ENCODE peak calls at places on chromosome 11, in seven cellular contexts. D, Q, S, P, R, T and B are unnamed samples.
A peak's percentile ranks its signal among the peaks of the same experiment; 100 is the strongest.

GRCh38 chr11:96061094-96061493 is 137.2 kb upstream of the MTMR2 start:
- DNase-seq in P (no peak), D (no peak), S (no peak), Q (no peak), R (no peak), T (no peak), B (no peak)

GRCh38 chr11:61057615-61058014 is 44.7 kb upstream of the CD5 start:
- DNase-seq in T (no peak), D (no peak), Q (no peak), S (no peak), R (no peak), P (no peak), B (no peak)

GRCh38 chr11:72821221-72821919 is 7.2 kb downstream of the ATG16L2 start:
- DNase-seq in Q (no peak), T (no peak), S (no peak), R (no peak), P (peak; percentile 72), D (no peak), B (no peak)

GRCh38 chr11:121482231-121483129 is 29.7 kb upstream of the SORL1-AS1 start:
- DNase-seq in R (no peak), P (no peak), T (peak; percentile 61), Q (no peak), S (no peak), D (peak; percentile 37), B (no peak)

GRCh38 chr11:74970852-74971395 is 17.8 kb upstream of the NEU3 start:
- DNase-seq in Q (no peak), R (no peak), D (no peak), P (no peak), T (no peak), S (no peak), B (no peak)

GRCh38 chr11:94424011-94424410 is 22.8 kb upstream of the GPR83 start:
- DNase-seq in R (no peak), P (no peak), T (no peak), S (no peak), Q (no peak), D (no peak), B (no peak)

GRCh38 chr11:57205046-57205671 is 23.4 kb downstream of the LRRC55 start:
- DNase-seq in D (no peak), T (no peak), Q (peak; percentile 10), P (no peak), S (no peak), R (peak; percentile 14), B (no peak)

GRCh38 chr11:122663764-122664163 is 8.2 kb downstream of the UBASH3B start:
- DNase-seq in D (no peak), P (no peak), R (no peak), T (no peak), S (no peak), Q (no peak), B (no peak)

GRCh38 chr11:47946682-47947575 is 33.4 kb upstream of the PTPRJ start:
- DNase-seq in Q (peak; percentile 98), R (peak; percentile 89), P (peak; percentile 76), T (no peak), D (peak; percentile 17), S (peak; percentile 94), B (peak; percentile 95)

GRCh38 chr11:65297026-65297667 is 17.5 kb upstream of the CDC42EP2 start:
- DNase-seq in R (no peak), Q (no peak), D (no peak), S (no peak), P (no peak), T (no peak), B (no peak)

GRCh38 chr11:128726464-128727139 is 32.7 kb downstream of the FLI1 start:
- DNase-seq in R (no peak), P (peak; percentile 67), D (peak; percentile 29), S (no peak), T (peak; percentile 44), Q (no peak), B (no peak)

GRCh38 chr11:10900686-10901415 is 43.0 kb upstream of the ZBED5 start:
- DNase-seq in T (no peak), Q (peak; percentile 64), D (no peak), P (no peak), R (no peak), S (no peak), B (no peak)

GRCh38 chr11:69836401-69836800 is 17.2 kb upstream of the FGF3 start:
- DNase-seq in S (no peak), D (no peak), R (no peak), T (no peak), Q (no peak), P (no peak), B (no peak)

GRCh38 chr11:118609380-118610219 is 2.2 kb downstream of the PHLDB1 start:
- DNase-seq in S (no peak), Q (no peak), T (peak; percentile 37), P (peak; percentile 57), D (peak; percentile 32), R (no peak), B (no peak)

GRCh38 chr11:123493393-123494063 is 63.5 kb downstream of the GRAMD1B start:
- DNase-seq in R (no peak), D (no peak), Q (peak; percentile 66), P (no peak), S (no peak), T (no peak), B (no peak)

GRCh38 chr11:102632026-102632425 is 6.9 kb upstream of the MMP20 start:
- DNase-seq in P (no peak), D (no peak), Q (peak; percentile 17), R (no peak), T (no peak), S (no peak), B (no peak)

GRCh38 chr11:12893787-12894672 is 115.1 kb upstream of the RASSF10 start:
- DNase-seq in R (peak; percentile 66), D (peak; percentile 50), T (peak; percentile 29), Q (peak; percentile 67), S (peak; percentile 22), P (no peak), B (peak; percentile 28)

GRCh38 chr11:74325649-74326645 is 14.5 kb upstream of the P4HA3 start:
- DNase-seq in P (peak; percentile 64), S (no peak), D (no peak), R (peak; percentile 55), Q (no peak), T (no peak), B (no peak)